ENCODE peak calls at places on chromosome 5, in eight cellular contexts. One of them, this sample, is unnamed.
A peak's percentile ranks its signal among the peaks of the same experiment; 100 is the strongest.

GRCh38 chr5:54964405-54964804 is 21.0 kb downstream of the ESM1 start:
- DNase-seq in tibial artery: no peak
- DNase-seq in cardiac fibroblast: no peak
- DNase-seq in hepatocyte: no peak
- DNase-seq in MM.1S: no peak
- DNase-seq in WTC11: no peak
- DNase-seq in Calu3: no peak
- DNase-seq in neural crest cell: no peak
- DNase-seq in this sample: no peak

GRCh38 chr5:126354012-126354856 is 69.0 kb upstream of the GRAMD2B start:
- DNase-seq in tibial artery: no peak
- DNase-seq in cardiac fibroblast: peak; percentile 96
- DNase-seq in hepatocyte: peak; percentile 56
- DNase-seq in MM.1S: peak; percentile 65
- DNase-seq in WTC11: no peak
- DNase-seq in Calu3: peak; percentile 62
- DNase-seq in neural crest cell: no peak
- DNase-seq in this sample: peak; percentile 96

GRCh38 chr5:10310073-10310779 is 2.5 kb upstream of the CMBL start:
- DNase-seq in tibial artery: no peak
- DNase-seq in cardiac fibroblast: no peak
- DNase-seq in hepatocyte: peak; percentile 71
- DNase-seq in MM.1S: peak; percentile 44
- DNase-seq in WTC11: no peak
- DNase-seq in Calu3: peak; percentile 56
- DNase-seq in neural crest cell: no peak
- DNase-seq in this sample: peak; percentile 68

GRCh38 chr5:154215931-154216330 is 25.4 kb downstream of the GALNT10 start:
- DNase-seq in tibial artery: no peak
- DNase-seq in cardiac fibroblast: no peak
- DNase-seq in hepatocyte: no peak
- DNase-seq in MM.1S: no peak
- DNase-seq in WTC11: no peak
- DNase-seq in Calu3: no peak
- DNase-seq in neural crest cell: no peak
- DNase-seq in this sample: no peak

GRCh38 chr5:151257731-151258715 is 5.0 kb downstream of the GM2A start:
- DNase-seq in tibial artery: no peak
- DNase-seq in cardiac fibroblast: no peak
- DNase-seq in hepatocyte: no peak
- DNase-seq in MM.1S: no peak
- DNase-seq in WTC11: no peak
- DNase-seq in Calu3: no peak
- DNase-seq in neural crest cell: no peak
- DNase-seq in this sample: peak; percentile 30

GRCh38 chr5:59732806-59733205 is 160.7 kb downstream of the PDE4D start:
- DNase-seq in tibial artery: no peak
- DNase-seq in cardiac fibroblast: no peak
- DNase-seq in hepatocyte: no peak
- DNase-seq in MM.1S: no peak
- DNase-seq in WTC11: no peak
- DNase-seq in Calu3: no peak
- DNase-seq in neural crest cell: no peak
- DNase-seq in this sample: no peak

GRCh38 chr5:133341915-133342710 is 270.2 kb downstream of the FSTL4 start:
- DNase-seq in tibial artery: peak; percentile 34
- DNase-seq in cardiac fibroblast: no peak
- DNase-seq in hepatocyte: no peak
- DNase-seq in MM.1S: no peak
- DNase-seq in WTC11: peak; percentile 29
- DNase-seq in Calu3: no peak
- DNase-seq in neural crest cell: no peak
- DNase-seq in this sample: no peak

GRCh38 chr5:132753135-132753987 is 6.1 kb downstream of the CCNI2 start:
- DNase-seq in tibial artery: no peak
- DNase-seq in cardiac fibroblast: no peak
- DNase-seq in hepatocyte: no peak
- DNase-seq in MM.1S: peak; percentile 38
- DNase-seq in WTC11: peak; percentile 40
- DNase-seq in Calu3: peak; percentile 30
- DNase-seq in neural crest cell: no peak
- DNase-seq in this sample: no peak

GRCh38 chr5:78377056-78377717 is 16.8 kb downstream of the SCAMP1 start:
- DNase-seq in tibial artery: peak; percentile 69
- DNase-seq in cardiac fibroblast: peak; percentile 51
- DNase-seq in hepatocyte: no peak
- DNase-seq in MM.1S: no peak
- DNase-seq in WTC11: no peak
- DNase-seq in Calu3: no peak
- DNase-seq in neural crest cell: no peak
- DNase-seq in this sample: peak; percentile 37

GRCh38 chr5:36526537-36526936 is 79.9 kb upstream of the SLC1A3 start:
- DNase-seq in tibial artery: no peak
- DNase-seq in cardiac fibroblast: no peak
- DNase-seq in hepatocyte: no peak
- DNase-seq in MM.1S: no peak
- DNase-seq in WTC11: no peak
- DNase-seq in Calu3: no peak
- DNase-seq in neural crest cell: no peak
- DNase-seq in this sample: no peak

GRCh38 chr5:104016650-104017049 is 454.1 kb upstream of the NUDT12 start:
- DNase-seq in tibial artery: no peak
- DNase-seq in cardiac fibroblast: no peak
- DNase-seq in hepatocyte: no peak
- DNase-seq in MM.1S: no peak
- DNase-seq in WTC11: no peak
- DNase-seq in Calu3: no peak
- DNase-seq in neural crest cell: no peak
- DNase-seq in this sample: peak; percentile 45

GRCh38 chr5:88892669-88893068 is 9.7 kb upstream of the MEF2C start:
- DNase-seq in tibial artery: no peak
- DNase-seq in cardiac fibroblast: no peak
- DNase-seq in hepatocyte: no peak
- DNase-seq in MM.1S: no peak
- DNase-seq in WTC11: no peak
- DNase-seq in Calu3: no peak
- DNase-seq in neural crest cell: no peak
- DNase-seq in this sample: no peak

GRCh38 chr5:68314465-68314864 is 98.9 kb downstream of the PIK3R1 start:
- DNase-seq in tibial artery: no peak
- DNase-seq in cardiac fibroblast: no peak
- DNase-seq in hepatocyte: no peak
- DNase-seq in MM.1S: no peak
- DNase-seq in WTC11: no peak
- DNase-seq in Calu3: no peak
- DNase-seq in neural crest cell: no peak
- DNase-seq in this sample: no peak

GRCh38 chr5:36875051-36875788 is 1.3 kb upstream of the NIPBL start:
- DNase-seq in tibial artery: peak; percentile 72
- DNase-seq in cardiac fibroblast: peak; percentile 52
- DNase-seq in hepatocyte: peak; percentile 65
- DNase-seq in MM.1S: peak; percentile 31
- DNase-seq in WTC11: peak; percentile 45
- DNase-seq in Calu3: peak; percentile 46
- DNase-seq in neural crest cell: peak; percentile 43
- DNase-seq in this sample: peak; percentile 63

DNA sequence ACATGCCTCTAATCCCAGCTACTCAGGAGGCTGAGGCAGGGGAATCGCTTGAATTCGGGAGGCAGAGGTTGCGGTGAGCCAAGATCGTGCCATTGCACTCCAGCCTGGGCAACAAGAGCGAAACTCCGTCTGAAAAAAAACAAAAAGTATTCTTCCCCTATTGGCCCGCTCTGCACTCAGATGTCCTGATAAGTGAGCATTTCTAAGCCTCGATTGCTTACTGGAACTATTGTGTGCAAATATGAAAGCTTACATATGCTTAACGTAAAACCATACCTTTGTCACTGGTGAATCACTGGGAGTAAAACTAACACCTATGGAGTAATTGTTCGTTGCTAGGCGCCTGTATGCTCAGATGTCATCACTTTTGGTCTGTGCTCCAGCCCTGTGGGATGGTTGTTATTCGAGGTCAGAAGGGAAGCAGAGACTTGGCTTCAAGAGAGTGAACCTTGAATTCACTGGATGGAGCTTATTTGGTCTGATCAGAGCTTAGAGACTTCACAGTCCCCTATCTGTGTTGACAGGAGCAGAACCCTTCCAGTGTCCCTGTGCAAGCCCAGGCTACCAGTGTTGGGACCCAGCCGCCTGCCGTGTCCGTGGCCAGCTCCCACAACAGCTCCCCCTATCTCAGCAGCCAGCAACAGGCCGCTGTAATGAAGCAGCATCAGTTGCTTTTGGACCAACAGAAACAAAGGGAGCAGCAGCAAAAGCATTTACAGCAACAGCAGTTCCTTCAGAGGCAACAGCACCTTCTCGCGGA is 25.3 kb upstream of the LTC4S start:
- DNase-seq in tibial artery: no peak
- DNase-seq in cardiac fibroblast: no peak
- DNase-seq in hepatocyte: no peak
- DNase-seq in MM.1S: no peak
- DNase-seq in WTC11: peak; percentile 54
- DNase-seq in Calu3: no peak
- DNase-seq in neural crest cell: no peak
- DNase-seq in this sample: peak; percentile 25
- TF ChIP-seq CTCF in tibial artery: no peak
- TF ChIP-seq CTCF in cardiac fibroblast: no peak
- TF ChIP-seq CTCF in hepatocyte: peak; percentile 5
- TF ChIP-seq CTCF in MM.1S: no peak
- TF ChIP-seq CTCF in WTC11: no peak
- TF ChIP-seq CTCF in Calu3: no peak
- TF ChIP-seq CTCF in neural crest cell: no peak
- TF ChIP-seq CTCF in this sample: no peak

DNA sequence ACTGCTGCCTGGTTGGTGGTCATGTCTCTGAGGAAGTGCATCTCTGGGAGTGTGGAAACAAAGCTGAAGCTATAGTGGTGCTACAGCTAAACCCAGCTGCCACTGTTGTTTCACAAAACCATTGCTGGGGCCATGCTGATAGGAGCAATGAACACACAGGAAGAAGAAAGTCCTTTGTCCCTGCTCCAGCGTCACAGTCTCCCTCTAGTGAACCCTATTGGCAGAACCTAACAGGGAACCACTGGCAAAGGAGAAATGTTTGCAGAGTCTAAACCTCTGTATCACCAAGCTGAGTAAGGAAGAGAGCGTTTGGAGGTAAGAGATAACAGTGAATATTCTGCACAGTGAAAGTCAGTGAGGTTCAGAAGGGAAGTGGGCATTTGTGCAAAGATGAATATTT is 244.0 kb downstream of the YTHDC2 start:
- DNase-seq in tibial artery: no peak
- DNase-seq in cardiac fibroblast: no peak
- DNase-seq in hepatocyte: no peak
- DNase-seq in MM.1S: no peak
- DNase-seq in WTC11: no peak
- DNase-seq in Calu3: no peak
- DNase-seq in neural crest cell: no peak
- DNase-seq in this sample: no peak
- TF ChIP-seq CTCF in tibial artery: no peak
- TF ChIP-seq CTCF in cardiac fibroblast: no peak
- TF ChIP-seq CTCF in hepatocyte: no peak
- TF ChIP-seq CTCF in MM.1S: no peak
- TF ChIP-seq CTCF in WTC11: no peak
- TF ChIP-seq CTCF in Calu3: peak; percentile 7
- TF ChIP-seq CTCF in neural crest cell: no peak
- TF ChIP-seq CTCF in this sample: no peak

DNA sequence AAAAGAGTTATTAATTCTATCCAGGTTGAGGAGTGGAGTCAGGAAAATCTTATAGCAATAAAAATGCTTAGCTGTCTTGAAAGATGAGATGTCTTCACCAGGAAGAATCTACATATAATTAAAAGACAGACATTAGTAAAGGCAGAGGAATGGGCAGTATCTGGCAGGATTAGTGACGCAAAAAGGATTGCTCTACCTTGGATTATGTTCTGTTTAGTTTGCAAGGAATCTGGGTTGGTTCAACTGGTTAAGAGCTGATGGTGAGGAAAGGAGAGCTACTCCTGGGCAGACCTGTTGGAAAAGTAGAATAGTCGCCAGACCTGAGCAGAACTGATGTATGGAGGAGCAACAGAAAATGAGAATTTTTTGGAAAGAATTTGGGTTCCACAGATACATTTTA is 318.5 kb downstream of the ADGRV1 start:
- DNase-seq in tibial artery: no peak
- DNase-seq in cardiac fibroblast: no peak
- DNase-seq in hepatocyte: no peak
- DNase-seq in MM.1S: no peak
- DNase-seq in WTC11: no peak
- DNase-seq in Calu3: no peak
- DNase-seq in neural crest cell: no peak
- DNase-seq in this sample: no peak
- TF ChIP-seq CTCF in tibial artery: no peak
- TF ChIP-seq CTCF in cardiac fibroblast: no peak
- TF ChIP-seq CTCF in hepatocyte: no peak
- TF ChIP-seq CTCF in MM.1S: no peak
- TF ChIP-seq CTCF in WTC11: no peak
- TF ChIP-seq CTCF in Calu3: no peak
- TF ChIP-seq CTCF in neural crest cell: no peak
- TF ChIP-seq CTCF in this sample: no peak

DNA sequence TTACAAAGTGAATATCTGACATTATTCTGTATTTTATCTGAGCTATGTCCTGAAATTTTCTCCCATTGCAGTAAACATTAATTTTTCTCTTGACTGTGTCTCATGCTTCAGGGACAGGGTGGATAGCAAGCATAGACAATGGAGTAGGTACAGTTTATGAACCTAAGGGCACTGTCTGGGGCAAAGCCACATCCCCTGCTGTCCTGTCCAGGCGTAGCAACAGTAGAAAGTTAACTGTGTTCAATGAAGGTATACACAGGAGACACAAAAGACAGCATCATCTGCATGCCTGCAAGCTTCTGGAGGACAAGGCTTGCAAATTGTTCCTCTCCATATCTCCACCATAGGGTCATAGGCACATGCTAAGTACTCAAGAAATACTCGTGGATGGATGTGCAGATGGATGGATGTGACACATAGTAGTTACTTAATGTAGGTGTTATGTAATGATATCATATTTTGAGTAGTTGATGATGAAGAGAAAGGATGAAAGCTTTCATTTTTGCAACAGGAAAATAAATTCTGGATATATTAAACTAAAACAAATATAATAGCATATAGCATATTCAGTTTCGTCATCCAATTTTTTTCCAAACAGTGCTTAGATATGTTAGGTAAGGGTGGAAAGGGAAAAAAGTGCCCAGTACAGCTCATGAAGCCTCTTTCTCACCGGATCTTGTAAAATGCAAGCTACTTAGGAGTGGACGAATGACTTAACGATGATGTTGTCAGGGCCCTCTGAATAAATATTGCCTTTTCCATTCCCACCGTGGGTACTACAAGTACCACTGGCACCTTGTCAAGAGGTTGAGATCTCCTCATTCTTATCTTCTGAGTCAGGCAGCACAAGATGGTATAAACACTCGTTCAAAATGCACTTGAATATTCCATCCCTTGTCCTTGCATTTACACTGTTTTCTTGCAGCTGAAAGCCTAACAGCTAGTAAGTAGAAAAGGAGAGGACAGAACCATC is 19.9 kb upstream of the ZSWIM6 start:
- DNase-seq in tibial artery: no peak
- DNase-seq in cardiac fibroblast: peak; percentile 72
- DNase-seq in hepatocyte: no peak
- DNase-seq in MM.1S: no peak
- DNase-seq in WTC11: no peak
- DNase-seq in Calu3: no peak
- DNase-seq in neural crest cell: no peak
- DNase-seq in this sample: peak; percentile 94
- TF ChIP-seq CTCF in tibial artery: no peak
- TF ChIP-seq CTCF in cardiac fibroblast: no peak
- TF ChIP-seq CTCF in hepatocyte: no peak
- TF ChIP-seq CTCF in MM.1S: no peak
- TF ChIP-seq CTCF in WTC11: no peak
- TF ChIP-seq CTCF in Calu3: no peak
- TF ChIP-seq CTCF in neural crest cell: no peak
- TF ChIP-seq CTCF in this sample: no peak